ENCODE peak calls at places on chromosomes 3 and 15, in nine cellular contexts. V is activated CD4-positive, alpha-beta T cell treated with anti-CD3 and anti-CD28 coated beads, Interleukin-2, amount 10 ng/mL, durations not matched to agents 7 days and 5 days; A is HFFc6; Z is effector CD4-positive, alpha-beta T cell; Q is A172; C is NCI-H1436; O is NCI-H1105 treated with DMSO at 0.1 percent for 48 hours; W is GM04504; G is uterus. P is an unnamed sample.

GRCh38 chr3:16145176-16145575 is 29.3 kb upstream of the GALNT15 start:
- DNase-seq in V (no peak), A (no peak), Z (no peak), Q (no peak), C (no peak), O (no peak), W (no peak), G (no peak), P (no peak)

GRCh38 chr15:32796856-32797255 is 79.1 kb downstream of the GREM1 start:
- DNase-seq in V (no peak), A (no peak), Z (no peak), Q (no peak), C (no peak), O (no peak), W (no peak), G (no peak), P (no peak)

GRCh38 chr15:92899910-92900711 is at the start of gene CHD2:
- DNase-seq in V (peak), A (peak), Z (peak), Q (peak), C (peak), O (peak), W (peak), G (peak), P (peak)

GRCh38 chr3:186821429-186822367 is 15.4 kb upstream of the RFC4 start:
- DNase-seq in V (peak), A (peak), Z (peak), Q (peak), C (peak), O (peak), W (peak), G (no peak), P (peak)

GRCh38 chr3:57948782-57949242 is 59.4 kb upstream of the FLNB start:
- DNase-seq in V (no peak), A (no peak), Z (no peak), Q (no peak), C (no peak), O (no peak), W (no peak), G (no peak), P (no peak)

GRCh38 chr3:16050641-16051467 is 123.6 kb upstream of the GALNT15 start:
- DNase-seq in V (no peak), A (no peak), Z (no peak), Q (no peak), C (no peak), O (no peak), W (no peak), G (no peak), P (no peak)

GRCh38 chr3:174949523-174949922 is 90.4 kb downstream of the NAALADL2 start:
- DNase-seq in V (no peak), A (peak), Z (no peak), Q (peak), C (no peak), O (no peak), W (peak), G (no peak), P (no peak)

GRCh38 chr3:51371943-51372557 is 13.0 kb upstream of the MANF start:
- DNase-seq in V (peak), A (peak), Z (peak), Q (peak), C (peak), O (peak), W (peak), G (no peak), P (no peak)

GRCh38 chr3:101625879-101626278 is 51.1 kb downstream of the ZBTB11 start:
- DNase-seq in V (no peak), A (no peak), Z (no peak), Q (no peak), C (no peak), O (no peak), W (no peak), G (no peak), P (no peak)

P was measured in NCI-H2081.